ENCODE peak calls at places on chromosomes 7 and 10, in five cellular contexts. One of them, this sample, is unnamed.

GRCh38 chr7:101702362-101702850 is 73.3 kb upstream of the MYL10 start:
- DNase-seq in GM23338: peak; percentile 63
- DNase-seq in MM.1S: no peak
- DNase-seq in GM23248: peak; percentile 39
- DNase-seq in neural progenitor cell: no peak
- DNase-seq in this sample: peak; percentile 78

GRCh38 chr10:71435571-71436267 is 39.0 kb downstream of the CDH23 start:
- DNase-seq in GM23338: no peak
- DNase-seq in neural progenitor cell: no peak
- DNase-seq in GM23248: peak; percentile 38
- DNase-seq in MM.1S: no peak
- DNase-seq in this sample: no peak

GRCh38 chr7:50793115-50793946 is 10.6 kb upstream of the GRB10 start:
- DNase-seq in GM23338: peak; percentile 75
- DNase-seq in neural progenitor cell: peak; percentile 82
- DNase-seq in MM.1S: peak; percentile 11
- DNase-seq in GM23248: peak; percentile 75
- DNase-seq in this sample: peak; percentile 84

GRCh38 chr7:40306025-40306424 is 171.2 kb downstream of the SUGCT start:
- DNase-seq in GM23248: no peak
- DNase-seq in neural progenitor cell: no peak
- DNase-seq in GM23338: no peak
- DNase-seq in MM.1S: no peak
- DNase-seq in this sample: no peak

GRCh38 chr7:52017802-52018679 is 701.4 kb upstream of the COBL start:
- DNase-seq in neural progenitor cell: peak; percentile 85
- DNase-seq in MM.1S: peak; percentile 68
- DNase-seq in GM23338: peak; percentile 92
- DNase-seq in GM23248: no peak
- DNase-seq in this sample: peak; percentile 50

GRCh38 chr7:28433604-28434254 is 21.4 kb downstream of the CREB5 start:
- DNase-seq in GM23248: peak; percentile 7
- DNase-seq in GM23338: peak; percentile 94
- DNase-seq in neural progenitor cell: no peak
- DNase-seq in MM.1S: no peak
- DNase-seq in this sample: peak; percentile 67

GRCh38 chr10:132897516-132898381 is 44.6 kb downstream of the CFAP46 start:
- DNase-seq in MM.1S: no peak
- DNase-seq in neural progenitor cell: no peak
- DNase-seq in GM23338: no peak
- DNase-seq in GM23248: no peak
- DNase-seq in this sample: no peak

GRCh38 chr10:129845081-129845823 is 118.8 kb downstream of the EBF3 start:
- DNase-seq in neural progenitor cell: no peak
- DNase-seq in GM23338: no peak
- DNase-seq in GM23248: no peak
- DNase-seq in MM.1S: no peak
- DNase-seq in this sample: no peak

GRCh38 chr10:110535958-110536891 is 31.3 kb upstream of the SMC3 start:
- DNase-seq in neural progenitor cell: peak; percentile 41
- DNase-seq in MM.1S: peak; percentile 53
- DNase-seq in GM23248: peak; percentile 89
- DNase-seq in GM23338: peak; percentile 57
- DNase-seq in this sample: no peak

GRCh38 chr10:73772280-73773151 is 9.3 kb upstream of the CHCHD1 start:
- DNase-seq in MM.1S: peak; percentile 75
- DNase-seq in neural progenitor cell: peak; percentile 86
- DNase-seq in GM23248: peak; percentile 93
- DNase-seq in GM23338: peak; percentile 83
- DNase-seq in this sample: peak; percentile 88

GRCh38 chr10:131851332-131851731 is 49.5 kb upstream of the PPP2R2D start:
- DNase-seq in MM.1S: no peak
- DNase-seq in GM23248: peak; percentile 12
- DNase-seq in GM23338: no peak
- DNase-seq in neural progenitor cell: no peak
- DNase-seq in this sample: no peak

GRCh38 chr10:24643679-24644209 is 79.9 kb downstream of the ARHGAP21 start:
- DNase-seq in GM23248: no peak
- DNase-seq in GM23338: no peak
- DNase-seq in neural progenitor cell: no peak
- DNase-seq in MM.1S: no peak
- DNase-seq in this sample: no peak

GRCh38 chr10:96043895-96044580 is 655 bp downstream of the CCNJ start:
- DNase-seq in GM23248: peak; percentile 78
- DNase-seq in GM23338: peak; percentile 59
- DNase-seq in MM.1S: peak; percentile 31
- DNase-seq in neural progenitor cell: peak; percentile 71
- DNase-seq in this sample: peak; percentile 65

GRCh38 chr7:77912293-77912692 is 113.7 kb downstream of the PHTF2 start:
- DNase-seq in GM23338: no peak
- DNase-seq in MM.1S: no peak
- DNase-seq in neural progenitor cell: no peak
- DNase-seq in GM23248: no peak
- DNase-seq in this sample: no peak

GRCh38 chr10:24952146-24952700 is at the start of gene PRTFDC1:
- DNase-seq in GM23248: peak; percentile 71
- DNase-seq in MM.1S: no peak
- DNase-seq in neural progenitor cell: no peak
- DNase-seq in GM23338: peak; percentile 74
- DNase-seq in this sample: peak; percentile 71

GRCh38 chr10:4353964-4354363 is 472.0 kb upstream of the AKR1E2 start:
- DNase-seq in GM23338: no peak
- DNase-seq in MM.1S: peak; percentile 15
- DNase-seq in neural progenitor cell: no peak
- DNase-seq in GM23248: peak; percentile 63
- DNase-seq in this sample: no peak

GRCh38 chr7:36072620-36073019 is 80.4 kb upstream of the EEPD1 start:
- DNase-seq in GM23338: no peak
- DNase-seq in neural progenitor cell: no peak
- DNase-seq in MM.1S: no peak
- DNase-seq in GM23248: no peak
- DNase-seq in this sample: no peak

GRCh38 chr10:24209421-24209770 is 458 bp downstream of the KIAA1217 start:
- DNase-seq in GM23338: no peak
- DNase-seq in GM23248: peak; percentile 77
- DNase-seq in MM.1S: peak; percentile 27
- DNase-seq in neural progenitor cell: peak; percentile 46
- DNase-seq in this sample: peak; percentile 40

GRCh38 chr10:72525277-72525676 is 100.6 kb downstream of the MICU1 start:
- DNase-seq in GM23248: peak; percentile 40
- DNase-seq in neural progenitor cell: no peak
- DNase-seq in MM.1S: no peak
- DNase-seq in GM23338: no peak
- DNase-seq in this sample: peak; percentile 56

GRCh38 chr10:69317175-69318086 is 39.1 kb downstream of the HK1 start:
- DNase-seq in GM23248: no peak
- DNase-seq in neural progenitor cell: no peak
- DNase-seq in MM.1S: no peak
- DNase-seq in GM23338: no peak
- DNase-seq in this sample: no peak

GRCh38 chr7:142887282-142888015 is 1.9 kb upstream of the TRPV6 start:
- DNase-seq in neural progenitor cell: no peak
- DNase-seq in MM.1S: no peak
- DNase-seq in GM23338: no peak
- DNase-seq in GM23248: no peak
- DNase-seq in this sample: no peak

GRCh38 chr10:97399843-97400545 is 1.1 kb downstream of the RRP12 start:
- DNase-seq in GM23338: peak; percentile 39
- DNase-seq in MM.1S: peak; percentile 77
- DNase-seq in neural progenitor cell: peak; percentile 32
- DNase-seq in GM23248: peak; percentile 87
- DNase-seq in this sample: peak; percentile 78

GRCh38 chr7:102983602-102984001 is 70.8 kb downstream of the LRRC17 start:
- DNase-seq in GM23338: no peak
- DNase-seq in neural progenitor cell: no peak
- DNase-seq in GM23248: no peak
- DNase-seq in MM.1S: no peak
- DNase-seq in this sample: no peak
- TF ChIP-seq EZH2phosphoT487 in GM23338: no peak
- TF ChIP-seq EZH2phosphoT487 in neural progenitor cell: no peak
- TF ChIP-seq EZH2phosphoT487 in GM23248: no peak
- TF ChIP-seq EZH2phosphoT487 in MM.1S: no peak
- TF ChIP-seq EZH2phosphoT487 in this sample: no peak

GRCh38 chr7:155789001-155789725 is 23.1 kb downstream of the SHH start:
- DNase-seq in MM.1S: no peak
- DNase-seq in neural progenitor cell: no peak
- DNase-seq in GM23338: no peak
- DNase-seq in GM23248: no peak
- DNase-seq in this sample: no peak

GRCh38 chr7:155788616-155789000 is 23.7 kb downstream of the SHH start:
- DNase-seq in GM23248: no peak
- DNase-seq in neural progenitor cell: no peak
- DNase-seq in GM23338: no peak
- DNase-seq in MM.1S: no peak
- DNase-seq in this sample: no peak

GRCh38 chr7:155785536-155785935 is 26.7 kb downstream of the SHH start:
- DNase-seq in MM.1S: no peak
- DNase-seq in GM23338: no peak
- DNase-seq in neural progenitor cell: no peak
- DNase-seq in GM23248: no peak
- DNase-seq in this sample: no peak

GRCh38 chr7:155786491-155786890 is 25.8 kb downstream of the SHH start:
- DNase-seq in MM.1S: no peak
- DNase-seq in GM23338: no peak
- DNase-seq in neural progenitor cell: no peak
- DNase-seq in GM23248: no peak
- DNase-seq in this sample: no peak

GRCh38 chr7:155787171-155787851 is 25.0 kb downstream of the SHH start:
- DNase-seq in MM.1S: no peak
- DNase-seq in GM23338: peak; percentile 50
- DNase-seq in neural progenitor cell: peak; percentile 56
- DNase-seq in GM23248: peak; percentile 51
- DNase-seq in this sample: no peak
- TF ChIP-seq EZH2 in MM.1S: no peak
- TF ChIP-seq EZH2 in GM23338: no peak
- TF ChIP-seq EZH2 in neural progenitor cell: peak; percentile 51
- TF ChIP-seq EZH2 in GM23248: no peak
- TF ChIP-seq EZH2 in this sample: no peak

DNA sequence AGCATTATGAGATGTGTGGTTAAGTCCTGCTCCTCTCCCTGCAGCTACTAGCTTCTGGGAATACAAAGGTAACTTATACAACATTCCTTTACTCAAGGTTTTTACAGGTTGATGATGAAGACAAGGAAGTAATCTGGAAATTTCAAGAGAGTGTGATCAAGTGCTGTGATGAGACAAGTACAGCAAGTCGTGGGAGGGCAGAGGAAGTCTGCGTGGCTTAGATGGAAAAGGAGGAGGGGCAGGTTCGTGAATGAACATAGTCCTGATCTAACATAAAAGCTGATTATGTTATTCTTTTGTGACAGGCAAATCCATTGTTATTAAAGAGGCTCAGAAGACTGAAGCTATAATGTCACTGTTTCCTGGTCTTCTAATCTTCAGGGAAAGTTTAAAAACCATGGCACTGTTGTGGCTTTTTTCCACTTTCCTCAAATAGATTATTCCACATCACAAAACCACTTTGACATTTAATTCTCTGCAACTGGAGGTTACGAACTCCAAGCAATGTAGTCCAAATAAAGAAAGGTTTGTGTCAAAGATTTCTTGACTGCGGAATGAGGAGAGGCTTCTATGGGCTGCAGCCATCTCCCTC is 84.1 kb downstream of the CPXM2 start:
- DNase-seq in neural progenitor cell: no peak
- DNase-seq in GM23248: peak; percentile 23
- DNase-seq in GM23338: no peak
- DNase-seq in MM.1S: no peak
- DNase-seq in this sample: no peak
- H2AFZ ChIP-seq in neural progenitor cell: no peak overlapping the region
- H2AFZ ChIP-seq in GM23248: peak overlapping the region; percentile 62
- H2AFZ ChIP-seq in GM23338: no peak overlapping the region
- H2AFZ ChIP-seq in MM.1S: no peak overlapping the region
- H2AFZ ChIP-seq in this sample: no peak overlapping the region

GRCh38 chr10:23094786-23095403 is 484 bp upstream of the MSRB2 start:
- DNase-seq in neural progenitor cell: no peak
- DNase-seq in GM23248: no peak
- DNase-seq in GM23338: no peak
- DNase-seq in MM.1S: no peak
- DNase-seq in this sample: no peak

GRCh38 chr10:23095404-23095965 is at the start of gene MSRB2:
- DNase-seq in neural progenitor cell: peak; percentile 96
- DNase-seq in GM23338: peak; percentile 98
- DNase-seq in GM23248: peak; percentile 96
- DNase-seq in MM.1S: peak; percentile 90
- DNase-seq in this sample: peak; percentile 99

GRCh38 chr10:23095966-23096813 is 811 bp downstream of the MSRB2 start:
- DNase-seq in GM23248: peak; percentile 85
- DNase-seq in GM23338: peak; percentile 67
- DNase-seq in neural progenitor cell: peak; percentile 54
- DNase-seq in MM.1S: peak; percentile 38
- DNase-seq in this sample: peak; percentile 74

GRCh38 chr10:23099079-23099478 is 3.7 kb downstream of the MSRB2 start:
- DNase-seq in GM23338: no peak
- DNase-seq in GM23248: no peak
- DNase-seq in neural progenitor cell: no peak
- DNase-seq in MM.1S: no peak
- DNase-seq in this sample: no peak

DNA sequence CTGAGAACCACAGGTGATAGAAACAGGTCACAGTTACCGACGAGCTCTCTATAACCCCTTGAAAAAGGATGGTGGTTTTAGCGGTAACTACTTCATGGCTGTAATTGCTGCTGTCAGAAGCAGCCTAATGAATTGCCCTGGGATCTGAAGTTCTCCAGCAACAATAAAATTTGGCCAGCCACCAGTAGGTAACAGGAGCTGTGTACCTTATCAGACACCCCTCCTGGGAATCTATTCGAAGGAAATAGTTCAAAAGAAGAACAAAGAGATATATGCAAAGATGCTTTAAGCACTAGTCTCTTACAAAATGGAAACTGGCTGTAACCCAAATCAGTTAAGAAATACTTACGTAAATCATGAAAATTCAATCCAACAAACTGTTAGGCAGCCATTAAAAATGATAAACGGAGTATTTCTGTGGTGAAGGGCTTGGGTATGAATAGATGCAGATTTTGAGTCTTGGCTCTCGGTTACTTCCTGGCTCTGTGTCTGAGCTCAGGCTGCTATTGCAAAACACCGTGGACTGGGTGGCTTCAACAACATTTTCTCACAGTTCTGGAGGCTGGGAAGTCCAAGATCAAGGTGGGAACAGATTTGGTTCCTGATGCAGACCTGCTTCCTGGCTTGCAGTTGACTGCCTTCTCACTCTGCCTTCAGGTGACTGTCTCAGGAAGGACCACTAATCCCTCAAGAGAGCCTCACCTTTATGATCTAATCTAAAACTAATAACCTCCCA is 1.6 kb downstream of the MSRB2 start:
- DNase-seq in GM23338: no peak
- DNase-seq in GM23248: peak; percentile 79
- DNase-seq in neural progenitor cell: no peak
- DNase-seq in MM.1S: no peak
- DNase-seq in this sample: peak; percentile 38
- TF ChIP-seq EZH2phosphoT487 in GM23338: no peak
- TF ChIP-seq EZH2phosphoT487 in GM23248: no peak
- TF ChIP-seq EZH2phosphoT487 in neural progenitor cell: no peak
- TF ChIP-seq EZH2phosphoT487 in MM.1S: no peak
- TF ChIP-seq EZH2phosphoT487 in this sample: no peak

This sample was measured in hepatocyte.